ENCODE peak calls at places on chromosomes 16 and 17, in eight cellular contexts. One of them, this sample, is unnamed.

GRCh38 chr17:21233581-21234337 is 19.5 kb downstream of the NATD1 start:
- DNase-seq in cardiac muscle cell: no peak
- DNase-seq in testis: peak; percentile 59
- DNase-seq in body of pancreas: no peak
- DNase-seq in CD8-positive, alpha-beta T cell: no peak
- DNase-seq in A549: no peak
- DNase-seq in Caco-2: no peak
- DNase-seq in kidney: no peak
- DNase-seq in this sample: no peak

GRCh38 chr17:78375401-78376079 is 2.9 kb upstream of the PGS1 start:
- DNase-seq in cardiac muscle cell: peak; percentile 96
- DNase-seq in testis: no peak
- DNase-seq in body of pancreas: peak; percentile 33
- DNase-seq in CD8-positive, alpha-beta T cell: no peak
- DNase-seq in A549: peak; percentile 60
- DNase-seq in Caco-2: no peak
- DNase-seq in kidney: no peak
- DNase-seq in this sample: no peak

GRCh38 chr16:1401758-1402154 is 12.7 kb downstream of the UNKL start:
- DNase-seq in cardiac muscle cell: no peak
- DNase-seq in testis: no peak
- DNase-seq in body of pancreas: no peak
- DNase-seq in CD8-positive, alpha-beta T cell: no peak
- DNase-seq in A549: no peak
- DNase-seq in Caco-2: no peak
- DNase-seq in kidney: no peak
- DNase-seq in this sample: no peak

GRCh38 chr16:54882556-54882955 is 48.1 kb upstream of the IRX5 start:
- DNase-seq in cardiac muscle cell: no peak
- DNase-seq in testis: no peak
- DNase-seq in body of pancreas: no peak
- DNase-seq in CD8-positive, alpha-beta T cell: no peak
- DNase-seq in A549: no peak
- DNase-seq in Caco-2: no peak
- DNase-seq in kidney: no peak
- DNase-seq in this sample: no peak

GRCh38 chr16:1993731-1994131 is 4.0 kb downstream of the SYNGR3 start:
- DNase-seq in cardiac muscle cell: peak; percentile 11
- DNase-seq in testis: no peak
- DNase-seq in body of pancreas: no peak
- DNase-seq in CD8-positive, alpha-beta T cell: no peak
- DNase-seq in A549: peak; percentile 72
- DNase-seq in Caco-2: no peak
- DNase-seq in kidney: peak; percentile 86
- DNase-seq in this sample: no peak

GRCh38 chr17:66235377-66235994 is 6.3 kb upstream of the APOH start:
- DNase-seq in cardiac muscle cell: no peak
- DNase-seq in testis: no peak
- DNase-seq in body of pancreas: no peak
- DNase-seq in CD8-positive, alpha-beta T cell: no peak
- DNase-seq in A549: no peak
- DNase-seq in Caco-2: no peak
- DNase-seq in kidney: no peak
- DNase-seq in this sample: no peak

GRCh38 chr17:58703137-58703846 is 10.9 kb downstream of the RAD51C start:
- DNase-seq in cardiac muscle cell: peak; percentile 78
- DNase-seq in testis: no peak
- DNase-seq in body of pancreas: no peak
- DNase-seq in CD8-positive, alpha-beta T cell: no peak
- DNase-seq in A549: no peak
- DNase-seq in Caco-2: no peak
- DNase-seq in kidney: no peak
- DNase-seq in this sample: no peak

GRCh38 chr17:3039748-3040147 is 23.7 kb downstream of the OR1D5 start:
- DNase-seq in cardiac muscle cell: peak; percentile 83
- DNase-seq in testis: no peak
- DNase-seq in body of pancreas: no peak
- DNase-seq in CD8-positive, alpha-beta T cell: no peak
- DNase-seq in A549: no peak
- DNase-seq in Caco-2: no peak
- DNase-seq in kidney: no peak
- DNase-seq in this sample: no peak

GRCh38 chr17:31427684-31428083 is 36.2 kb downstream of the RAB11FIP4 start:
- DNase-seq in cardiac muscle cell: no peak
- DNase-seq in testis: no peak
- DNase-seq in body of pancreas: no peak
- DNase-seq in CD8-positive, alpha-beta T cell: no peak
- DNase-seq in A549: no peak
- DNase-seq in Caco-2: no peak
- DNase-seq in kidney: peak; percentile 44
- DNase-seq in this sample: no peak

GRCh38 chr16:28263305-28263704 is 29.0 kb upstream of the SBK1 start:
- DNase-seq in cardiac muscle cell: no peak
- DNase-seq in testis: no peak
- DNase-seq in body of pancreas: no peak
- DNase-seq in CD8-positive, alpha-beta T cell: no peak
- DNase-seq in A549: no peak
- DNase-seq in Caco-2: no peak
- DNase-seq in kidney: no peak
- DNase-seq in this sample: no peak

GRCh38 chr17:12631076-12631475 is 34.6 kb upstream of the MYOCD start:
- DNase-seq in cardiac muscle cell: no peak
- DNase-seq in testis: no peak
- DNase-seq in body of pancreas: no peak
- DNase-seq in CD8-positive, alpha-beta T cell: no peak
- DNase-seq in A549: no peak
- DNase-seq in Caco-2: no peak
- DNase-seq in kidney: no peak
- DNase-seq in this sample: no peak

GRCh38 chr17:15955793-15956541 is 11.0 kb downstream of the ADORA2B start:
- DNase-seq in cardiac muscle cell: peak; percentile 52
- DNase-seq in testis: no peak
- DNase-seq in body of pancreas: no peak
- DNase-seq in CD8-positive, alpha-beta T cell: no peak
- DNase-seq in A549: no peak
- DNase-seq in Caco-2: no peak
- DNase-seq in kidney: no peak
- DNase-seq in this sample: no peak

GRCh38 chr17:14427914-14428639 is 127.2 kb downstream of the HS3ST3B1 start:
- DNase-seq in cardiac muscle cell: no peak
- DNase-seq in testis: no peak
- DNase-seq in body of pancreas: no peak
- DNase-seq in CD8-positive, alpha-beta T cell: peak; percentile 52
- DNase-seq in A549: no peak
- DNase-seq in Caco-2: no peak
- DNase-seq in kidney: no peak
- DNase-seq in this sample: no peak

GRCh38 chr16:28136751-28137434 is 73.4 kb upstream of the GSG1L start:
- DNase-seq in cardiac muscle cell: peak; percentile 21
- DNase-seq in testis: peak; percentile 38
- DNase-seq in body of pancreas: no peak
- DNase-seq in CD8-positive, alpha-beta T cell: peak; percentile 33
- DNase-seq in A549: no peak
- DNase-seq in Caco-2: no peak
- DNase-seq in kidney: no peak
- DNase-seq in this sample: no peak

GRCh38 chr17:81524063-81524864 is 3.9 kb upstream of the FSCN2 start:
- DNase-seq in cardiac muscle cell: no peak
- DNase-seq in testis: no peak
- DNase-seq in body of pancreas: no peak
- DNase-seq in CD8-positive, alpha-beta T cell: no peak
- DNase-seq in A549: no peak
- DNase-seq in Caco-2: no peak
- DNase-seq in kidney: peak; percentile 73
- DNase-seq in this sample: no peak

GRCh38 chr16:874366-875181 is 74.0 kb upstream of the GNG13 start:
- DNase-seq in cardiac muscle cell: no peak
- DNase-seq in testis: peak; percentile 48
- DNase-seq in body of pancreas: no peak
- DNase-seq in CD8-positive, alpha-beta T cell: no peak
- DNase-seq in A549: no peak
- DNase-seq in Caco-2: no peak
- DNase-seq in kidney: peak; percentile 69
- DNase-seq in this sample: peak; percentile 5

GRCh38 chr17:7238418-7239090 is 703 bp downstream of the PHF23 start:
- DNase-seq in cardiac muscle cell: peak; percentile 46
- DNase-seq in testis: no peak
- DNase-seq in body of pancreas: no peak
- DNase-seq in CD8-positive, alpha-beta T cell: no peak
- DNase-seq in A549: peak; percentile 64
- DNase-seq in Caco-2: no peak
- DNase-seq in kidney: peak; percentile 84
- DNase-seq in this sample: no peak

GRCh38 chr16:14303654-14304394 is 232.7 kb downstream of the MRTFB start:
- DNase-seq in cardiac muscle cell: no peak
- DNase-seq in testis: peak; percentile 42
- DNase-seq in body of pancreas: peak; percentile 66
- DNase-seq in CD8-positive, alpha-beta T cell: no peak
- DNase-seq in A549: no peak
- DNase-seq in Caco-2: no peak
- DNase-seq in kidney: no peak
- DNase-seq in this sample: no peak

GRCh38 chr16:70381604-70382342 is 35.1 kb downstream of the DDX19A start:
- DNase-seq in cardiac muscle cell: no peak
- DNase-seq in testis: no peak
- DNase-seq in body of pancreas: no peak
- DNase-seq in CD8-positive, alpha-beta T cell: no peak
- DNase-seq in A549: no peak
- DNase-seq in Caco-2: no peak
- DNase-seq in kidney: no peak
- DNase-seq in this sample: no peak

GRCh38 chr16:81451753-81452680 is 7.4 kb downstream of the CMIP start:
- DNase-seq in cardiac muscle cell: peak; percentile 36
- DNase-seq in testis: peak; percentile 44
- DNase-seq in body of pancreas: no peak
- DNase-seq in CD8-positive, alpha-beta T cell: no peak
- DNase-seq in A549: no peak
- DNase-seq in Caco-2: no peak
- DNase-seq in kidney: peak; percentile 53
- DNase-seq in this sample: no peak

GRCh38 chr17:16215002-16215272 is 397 bp downstream of the NCOR1 start:
- DNase-seq in cardiac muscle cell: peak; percentile 40
- DNase-seq in testis: peak; percentile 66
- DNase-seq in body of pancreas: peak; percentile 51
- DNase-seq in CD8-positive, alpha-beta T cell: no peak
- DNase-seq in A549: peak; percentile 61
- DNase-seq in Caco-2: peak; percentile 51
- DNase-seq in kidney: peak; percentile 88
- DNase-seq in this sample: peak; percentile 45

GRCh38 chr17:19253112-19253511 is 15.9 kb downstream of the EPN2 start:
- DNase-seq in cardiac muscle cell: no peak
- DNase-seq in testis: no peak
- DNase-seq in body of pancreas: no peak
- DNase-seq in CD8-positive, alpha-beta T cell: no peak
- DNase-seq in A549: no peak
- DNase-seq in Caco-2: no peak
- DNase-seq in kidney: no peak
- DNase-seq in this sample: no peak
- H3K4me1 ChIP-seq in cardiac muscle cell: peaks cover 13% of the 10 kb centered on the region
- H3K4me1 ChIP-seq in testis: peaks cover 23% of the 10 kb centered on the region
- H3K4me1 ChIP-seq in body of pancreas: peaks cover 20% of the 10 kb centered on the region
- H3K4me1 ChIP-seq in CD8-positive, alpha-beta T cell: no peaks in the 10 kb centered on the region
- H3K4me1 ChIP-seq in A549: peaks cover 3% of the 10 kb centered on the region
- H3K4me1 ChIP-seq in Caco-2: peaks cover 5% of the 10 kb centered on the region
- H3K4me1 ChIP-seq in kidney: peaks cover 5% of the 10 kb centered on the region
- H3K4me1 ChIP-seq in this sample: peaks cover 94% of the 10 kb centered on the region

GRCh38 chr17:57088298-57088697 is 3.3 kb downstream of the AKAP1 start:
- DNase-seq in cardiac muscle cell: no peak
- DNase-seq in testis: no peak
- DNase-seq in body of pancreas: no peak
- DNase-seq in CD8-positive, alpha-beta T cell: no peak
- DNase-seq in A549: no peak
- DNase-seq in Caco-2: no peak
- DNase-seq in kidney: no peak
- DNase-seq in this sample: no peak

GRCh38 chr17:57084361-57084801 is 665 bp upstream of the AKAP1 start:
- DNase-seq in cardiac muscle cell: no peak
- DNase-seq in testis: no peak
- DNase-seq in body of pancreas: no peak
- DNase-seq in CD8-positive, alpha-beta T cell: no peak
- DNase-seq in A549: no peak
- DNase-seq in Caco-2: no peak
- DNase-seq in kidney: no peak
- DNase-seq in this sample: no peak

GRCh38 chr17:57085448-57086068 is 512 bp downstream of the AKAP1 start:
- DNase-seq in cardiac muscle cell: peak; percentile 36
- DNase-seq in testis: peak; percentile 56
- DNase-seq in body of pancreas: peak; percentile 59
- DNase-seq in CD8-positive, alpha-beta T cell: peak; percentile 46
- DNase-seq in A549: peak; percentile 61
- DNase-seq in Caco-2: peak; percentile 81
- DNase-seq in kidney: no peak
- DNase-seq in this sample: peak; percentile 65

GRCh38 chr17:57086069-57086930 is 1.3 kb downstream of the AKAP1 start:
- DNase-seq in cardiac muscle cell: no peak
- DNase-seq in testis: peak; percentile 47
- DNase-seq in body of pancreas: peak; percentile 37
- DNase-seq in CD8-positive, alpha-beta T cell: no peak
- DNase-seq in A549: peak; percentile 52
- DNase-seq in Caco-2: peak; percentile 70
- DNase-seq in kidney: peak; percentile 84
- DNase-seq in this sample: no peak

GRCh38 chr17:57084802-57085447 is at the start of gene AKAP1:
- DNase-seq in cardiac muscle cell: peak; percentile 96
- DNase-seq in testis: peak; percentile 96
- DNase-seq in body of pancreas: peak; percentile 96
- DNase-seq in CD8-positive, alpha-beta T cell: peak; percentile 94
- DNase-seq in A549: peak; percentile 96
- DNase-seq in Caco-2: peak; percentile 98
- DNase-seq in kidney: peak; percentile 99
- DNase-seq in this sample: peak; percentile 97
- TF ChIP-seq CTCF in cardiac muscle cell: no peak
- TF ChIP-seq CTCF in testis: no peak
- TF ChIP-seq CTCF in body of pancreas: peak; percentile 61
- TF ChIP-seq CTCF in CD8-positive, alpha-beta T cell: no peak
- TF ChIP-seq CTCF in A549: no peak
- TF ChIP-seq CTCF in Caco-2: no peak
- TF ChIP-seq CTCF in kidney: peak; percentile 46
- TF ChIP-seq CTCF in this sample: peak; percentile 30

DNA sequence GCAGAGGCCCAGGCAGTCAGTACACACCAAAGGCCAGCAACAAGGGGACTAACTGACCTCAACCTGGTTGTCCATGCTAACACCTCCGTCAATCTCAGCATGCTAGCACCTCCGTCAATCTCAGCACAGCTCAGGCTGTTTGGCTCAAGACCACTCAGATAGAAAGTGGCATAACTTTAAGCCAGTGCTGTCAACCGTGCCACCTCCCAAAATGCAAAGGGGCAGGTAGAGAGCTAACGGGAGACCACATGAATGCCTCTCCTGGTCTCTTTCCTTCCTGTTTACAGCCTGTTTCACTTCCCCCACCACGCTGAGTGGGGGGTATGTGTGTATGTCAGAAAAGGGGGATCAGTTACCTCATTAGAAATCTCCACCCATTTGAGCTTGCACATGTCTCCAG is 3.3 kb downstream of the UBTF start:
- DNase-seq in cardiac muscle cell: no peak
- DNase-seq in testis: no peak
- DNase-seq in body of pancreas: no peak
- DNase-seq in CD8-positive, alpha-beta T cell: peak; percentile 44
- DNase-seq in A549: no peak
- DNase-seq in Caco-2: no peak
- DNase-seq in kidney: no peak
- DNase-seq in this sample: no peak
- H3K4me1 ChIP-seq in cardiac muscle cell: peaks cover 9% of the 10 kb centered on the region
- H3K4me1 ChIP-seq in testis: peaks cover 27% of the 10 kb centered on the region
- H3K4me1 ChIP-seq in body of pancreas: peaks cover 23% of the 10 kb centered on the region
- H3K4me1 ChIP-seq in CD8-positive, alpha-beta T cell: peaks cover 65% of the 10 kb centered on the region
- H3K4me1 ChIP-seq in A549: peaks cover 11% of the 10 kb centered on the region
- H3K4me1 ChIP-seq in Caco-2: peaks cover 5% of the 10 kb centered on the region
- H3K4me1 ChIP-seq in kidney: peaks cover 17% of the 10 kb centered on the region
- H3K4me1 ChIP-seq in this sample: peaks cover 45% of the 10 kb centered on the region

GRCh38 chr16:66934138-66934838 is at the start of gene CIAO2B:
- DNase-seq in cardiac muscle cell: peak; percentile 90
- DNase-seq in testis: peak; percentile 92
- DNase-seq in body of pancreas: peak; percentile 89
- DNase-seq in CD8-positive, alpha-beta T cell: peak; percentile 86
- DNase-seq in A549: peak; percentile 88
- DNase-seq in Caco-2: peak; percentile 92
- DNase-seq in kidney: peak; percentile 96
- DNase-seq in this sample: peak; percentile 91
- TF ChIP-seq CTCF in cardiac muscle cell: no peak
- TF ChIP-seq CTCF in testis: no peak
- TF ChIP-seq CTCF in body of pancreas: no peak
- TF ChIP-seq CTCF in CD8-positive, alpha-beta T cell: no peak
- TF ChIP-seq CTCF in A549: no peak
- TF ChIP-seq CTCF in Caco-2: no peak
- TF ChIP-seq CTCF in kidney: no peak
- TF ChIP-seq CTCF in this sample: no peak

This sample was measured in left ventricle myocardium inferior.